ENCODE peak calls at places on chromosomes 16 and 17, in eight cellular contexts. Y is hepatocyte, S is heart right ventricle, P is left lung, N is OCI-LY7, O is Peyer's patch, Z is endothelial cell of umbilical vein, A is K562. Q is an unnamed sample.

GRCh38 chr17:5950871-5951270 is 119.3 kb upstream of the WSCD1 start:
- DNase-seq in Y (no peak), S (no peak), P (no peak), N (no peak), O (no peak), Z (no peak), A (no peak), Q (no peak)

GRCh38 chr17:42798383-42799380 is at the start of the genes CNTD1 and COA3:
- DNase-seq in Y (peak; percentile 91), S (peak; percentile 87), P (peak; percentile 96), N (peak; percentile 72), O (peak; percentile 92), Z (peak; percentile 89), A (peak; percentile 88), Q (peak; percentile 84)

GRCh38 chr17:77420804-77421634 is 280.2 kb downstream of the SEC14L1 start:
- DNase-seq in Y (peak; percentile 74), S (no peak), P (no peak), N (peak; percentile 77), O (no peak), Z (peak; percentile 42), A (peak; percentile 71), Q (peak; percentile 70)

GRCh38 chr17:45143767-45144198 is 4.5 kb upstream of the HEXIM1 start:
- DNase-seq in Y (peak; percentile 83), S (peak; percentile 88), P (peak; percentile 87), N (no peak), O (peak; percentile 70), Z (no peak), A (peak; percentile 53), Q (peak; percentile 87)

GRCh38 chr16:87330257-87330624 is 13.0 kb upstream of the C16orf95 start:
- DNase-seq in Y (no peak), S (no peak), P (peak; percentile 46), N (no peak), O (peak; percentile 29), Z (no peak), A (no peak), Q (no peak)

GRCh38 chr16:21618261-21618660 is 18.9 kb downstream of the METTL9 start:
- DNase-seq in Y (no peak), S (no peak), P (no peak), N (no peak), O (no peak), Z (no peak), A (no peak), Q (no peak)

GRCh38 chr17:9705745-9706144 is 60.4 kb downstream of the USP43 start:
- DNase-seq in Y (no peak), S (no peak), P (no peak), N (no peak), O (no peak), Z (no peak), A (no peak), Q (no peak)

GRCh38 chr16:57637965-57638364 is 9.5 kb downstream of the ADGRG1 start:
- DNase-seq in Y (no peak), S (no peak), P (no peak), N (no peak), O (no peak), Z (no peak), A (no peak), Q (no peak)

GRCh38 chr17:37067555-37068111 is 118.9 kb downstream of the AATF start:
- DNase-seq in Y (peak; percentile 72), S (no peak), P (no peak), N (no peak), O (peak; percentile 89), Z (peak; percentile 72), A (peak; percentile 47), Q (peak; percentile 78)

GRCh38 chr16:67667817-67668494 is 1.3 kb downstream of the C16orf86 start:
- DNase-seq in Y (peak; percentile 93), S (peak; percentile 86), P (peak; percentile 90), N (peak; percentile 96), O (peak; percentile 83), Z (peak; percentile 92), A (peak; percentile 90), Q (peak; percentile 90)

DNA sequence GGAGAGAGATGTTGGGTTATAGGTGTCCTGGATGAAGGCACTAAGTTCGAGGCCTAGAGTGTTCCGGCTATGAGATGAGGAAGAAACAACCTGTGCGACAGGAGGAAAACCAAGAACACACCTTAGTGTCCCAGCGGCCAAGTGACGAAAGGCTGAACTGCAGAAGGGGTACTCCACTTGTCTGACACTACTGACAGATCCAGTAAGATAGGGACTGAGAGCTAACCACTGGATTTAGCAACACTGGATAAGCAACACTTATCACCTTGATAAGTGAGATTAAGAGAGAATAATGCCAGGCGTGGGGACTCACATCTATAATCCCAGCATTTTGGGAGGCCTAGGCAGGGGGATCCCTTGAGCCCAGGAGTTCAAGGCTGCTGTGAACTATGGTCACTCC is 7.1 kb downstream of the XPO6 start:
- DNase-seq in Y (no peak), S (no peak), P (no peak), N (no peak), O (no peak), Z (no peak), A (no peak), Q (no peak)
- H3K27ac ChIP-seq in Y (no peak overlapping the region), S (no peak overlapping the region), P (peak overlapping the region; percentile 0), N (no peak overlapping the region), O (no peak overlapping the region), Z (no peak overlapping the region), A (no peak overlapping the region), Q (no peak overlapping the region)

GRCh38 chr17:38967290-38967738 is at the start of gene FBXO47:
- DNase-seq in Y (peak; percentile 93), S (peak; percentile 97), P (peak; percentile 95), N (peak; percentile 93), O (peak; percentile 79), Z (peak; percentile 93), A (peak; percentile 14), Q (peak; percentile 91)
- TF ChIP-seq CTCF in Y (no peak), S (no peak), P (no peak), N (peak; percentile 4), O (peak; percentile 16), Z (no peak), A (no peak), Q (no peak)

GRCh38 chr17:27562777-27563455 is 68.1 kb upstream of the LGALS9 start:
- DNase-seq in Y (no peak), S (no peak), P (no peak), N (no peak), O (no peak), Z (peak; percentile 36), A (no peak), Q (no peak)
- H3K27ac ChIP-seq in Y (no peak overlapping the region), S (no peak overlapping the region), P (peak overlapping the region; percentile 60), N (no peak overlapping the region), O (no peak overlapping the region), Z (peak overlapping the region; percentile 69), A (no peak overlapping the region), Q (peak overlapping the region; percentile 45)

GRCh38 chr16:88428616-88429386 is 24.3 kb upstream of the ZFPM1 start:
- DNase-seq in Y (no peak), S (no peak), P (no peak), N (no peak), O (no peak), Z (no peak), A (no peak), Q (no peak)
- TF ChIP-seq CTCF in Y (peak; percentile 5), S (no peak), P (no peak), N (peak; percentile 12), O (no peak), Z (no peak), A (no peak), Q (no peak)

GRCh38 chr16:48831081-48831722 is 221.2 kb upstream of the N4BP1 start:
- DNase-seq in Y (no peak), S (no peak), P (no peak), N (no peak), O (no peak), Z (no peak), A (peak; percentile 16), Q (no peak)

GRCh38 chr16:48829911-48830310 is 219.9 kb upstream of the N4BP1 start:
- DNase-seq in Y (no peak), S (no peak), P (no peak), N (no peak), O (no peak), Z (no peak), A (no peak), Q (no peak)

GRCh38 chr16:48833461-48833860 is 223.5 kb upstream of the N4BP1 start:
- DNase-seq in Y (no peak), S (no peak), P (no peak), N (no peak), O (no peak), Z (no peak), A (peak; percentile 11), Q (no peak)

GRCh38 chr16:48824271-48824670 is 214.3 kb upstream of the N4BP1 start:
- DNase-seq in Y (no peak), S (no peak), P (no peak), N (no peak), O (no peak), Z (no peak), A (no peak), Q (no peak)

DNA sequence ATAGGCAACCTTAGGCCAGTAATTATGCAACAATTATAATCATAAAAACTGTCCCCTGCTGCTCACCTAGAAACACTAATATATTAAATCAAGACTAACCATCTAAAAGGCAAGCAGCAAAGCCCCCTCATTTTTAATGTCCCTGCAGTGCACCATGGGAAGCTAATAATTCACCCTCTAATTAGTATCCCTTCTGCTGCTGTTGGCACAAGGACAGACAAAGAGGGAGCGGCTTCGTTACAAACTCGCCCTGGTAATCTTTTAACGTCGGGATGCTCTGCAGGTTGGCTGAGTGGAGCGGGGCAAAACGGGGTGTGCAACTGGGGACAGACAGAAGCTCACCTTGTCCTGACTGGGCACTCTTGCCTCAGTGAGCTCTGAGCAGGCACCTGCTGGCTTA is 219.4 kb upstream of the N4BP1 start:
- DNase-seq in Y (no peak), S (no peak), P (no peak), N (no peak), O (no peak), Z (no peak), A (no peak), Q (no peak)
- H3K27ac ChIP-seq in Y (no peak overlapping the region), S (no peak overlapping the region), P (no peak overlapping the region), N (no peak overlapping the region), O (no peak overlapping the region), Z (no peak overlapping the region), A (no peak overlapping the region), Q (no peak overlapping the region)